ENCODE peak calls at places on chromosomes 3 and 15, in five cellular contexts. F is thoracic aorta; Q is choroid plexus epithelial cell; A is CD8-positive, alpha-beta T cell; O is IMR-90. I is an unnamed sample.

GRCh38 chr3:79886204-79886603 is 118.4 kb upstream of the ROBO1 start:
- DNase-seq in Q (peak; percentile 68), O (no peak), F (no peak), A (no peak), I (no peak)

GRCh38 chr3:193803288-193803687 is 210.3 kb downstream of the OPA1 start:
- DNase-seq in O (no peak), Q (no peak), F (no peak), A (no peak), I (peak; percentile 86)

GRCh38 chr15:55695432-55695831 is 47.5 kb downstream of the PRTG start:
- DNase-seq in Q (no peak), F (no peak), A (no peak), O (peak; percentile 5), I (no peak)

GRCh38 chr3:51681453-51681852 is 10.4 kb downstream of the TEX264 start:
- DNase-seq in O (peak; percentile 8), A (peak; percentile 77), F (no peak), Q (peak; percentile 15), I (peak; percentile 61)

GRCh38 chr3:37453393-37454391 is 279.3 kb upstream of the LRRFIP2 start:
- DNase-seq in O (no peak), F (no peak), A (no peak), Q (peak; percentile 26), I (no peak)

GRCh38 chr3:56894912-56895431 is 93.2 kb upstream of the ARHGEF3 start:
- DNase-seq in F (no peak), O (peak; percentile 55), Q (peak; percentile 16), A (no peak), I (no peak)

GRCh38 chr3:40317061-40317676 is 7.7 kb downstream of the EIF1B start:
- DNase-seq in A (no peak), O (peak; percentile 71), F (no peak), Q (peak; percentile 87), I (peak; percentile 68)

GRCh38 chr15:25884354-25884753 is 21.2 kb upstream of the ATP10A start:
- DNase-seq in F (no peak), A (no peak), Q (no peak), O (no peak), I (no peak)

GRCh38 chr3:182925944-182926337 is 54.4 kb downstream of the DCUN1D1 start:
- DNase-seq in Q (no peak), A (no peak), F (no peak), O (no peak), I (no peak)

GRCh38 chr3:97820780-97821179 is 1.0 kb upstream of the CRYBG3 start:
- DNase-seq in F (no peak), Q (no peak), A (no peak), O (no peak), I (no peak)

GRCh38 chr3:97823081-97823480 is 1.3 kb downstream of the CRYBG3 start:
- DNase-seq in O (no peak), F (no peak), Q (no peak), A (no peak), I (no peak)

GRCh38 chr3:97823503-97824004 is 1.7 kb downstream of the CRYBG3 start:
- DNase-seq in O (no peak), A (no peak), Q (no peak), F (no peak), I (no peak)

GRCh38 chr3:97821413-97821809 is 400 bp upstream of the CRYBG3 start:
- DNase-seq in A (no peak), F (peak; percentile 2), O (no peak), Q (peak; percentile 77), I (no peak)

DNA sequence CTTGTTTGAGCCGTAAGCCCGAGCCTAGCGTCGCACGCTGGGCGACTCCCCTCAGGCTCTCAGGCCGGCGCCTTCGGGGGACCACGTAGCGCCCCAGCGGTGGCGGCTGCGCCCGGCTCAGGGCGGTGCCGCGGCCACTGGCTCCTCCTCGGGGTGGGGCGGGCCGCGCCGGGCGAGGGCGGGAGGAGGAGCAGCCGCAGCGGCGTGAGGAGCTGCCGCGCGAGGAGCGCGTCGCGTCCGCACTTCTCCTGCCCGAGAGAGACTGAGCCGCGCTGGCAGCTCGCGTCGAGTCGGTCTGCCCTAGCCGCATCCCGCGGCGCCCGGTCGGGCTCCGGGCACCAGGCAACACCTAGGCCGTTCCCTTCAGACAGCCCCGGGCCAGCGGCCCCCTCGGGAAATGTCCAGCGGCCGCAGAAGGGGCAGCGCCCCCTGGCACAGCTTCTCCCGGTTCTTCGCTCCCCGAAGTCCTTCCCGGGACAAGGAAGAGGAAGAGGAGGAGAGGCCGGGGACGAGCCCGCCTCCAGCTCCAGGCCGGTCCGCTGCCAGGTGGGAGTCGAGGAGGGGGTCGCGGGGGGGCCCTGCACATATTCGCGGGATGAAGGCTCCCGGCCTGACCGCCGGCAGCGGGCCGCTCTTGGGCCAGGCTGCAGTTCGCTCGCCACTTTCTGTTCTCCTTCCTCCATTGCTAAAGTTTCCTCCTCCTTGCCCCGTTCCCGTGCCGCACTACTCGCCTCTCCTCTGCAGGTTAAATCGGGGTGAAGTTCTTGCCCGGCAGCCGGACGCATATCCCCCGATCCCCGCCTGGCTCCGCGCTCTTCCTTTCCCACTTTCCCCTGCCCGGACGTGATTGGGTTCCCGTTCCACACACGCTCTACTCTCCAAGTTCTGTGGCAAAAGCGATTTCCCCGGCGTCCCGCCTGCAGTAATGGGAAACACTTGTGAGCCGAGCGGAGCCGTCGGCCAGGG is at the start of gene CRYBG3:
- DNase-seq in F (peak; percentile 8), O (peak; percentile 75), Q (peak; percentile 83), A (peak; percentile 89), I (peak; percentile 78)
- TF ChIP-seq CTCF in F (peak; percentile 15), O (peak; percentile 31), Q (peak; percentile 48), A (no peak), I (no peak)

GRCh38 chr15:99425666-99426301 is 140.0 kb upstream of the MEF2A start:
- DNase-seq in F (no peak), Q (peak; percentile 28), A (no peak), O (no peak), I (peak; percentile 55)
- TF ChIP-seq CTCF in F (no peak), Q (peak; percentile 41), A (no peak), O (peak; percentile 12), I (no peak)

GRCh38 chr3:13501958-13502790 is 22.1 kb downstream of the HDAC11 start:
- DNase-seq in A (no peak), O (no peak), F (no peak), Q (no peak), I (no peak)

GRCh38 chr3:13498354-13499060 is 18.4 kb downstream of the HDAC11 start:
- DNase-seq in O (peak; percentile 20), F (no peak), A (no peak), Q (no peak), I (no peak)

GRCh38 chr3:13501056-13501455 is 20.9 kb downstream of the HDAC11 start:
- DNase-seq in O (no peak), A (no peak), Q (no peak), F (no peak), I (no peak)

GRCh38 chr3:13501527-13501926 is 21.4 kb downstream of the HDAC11 start:
- DNase-seq in Q (no peak), A (no peak), F (no peak), O (no peak), I (no peak)

DNA sequence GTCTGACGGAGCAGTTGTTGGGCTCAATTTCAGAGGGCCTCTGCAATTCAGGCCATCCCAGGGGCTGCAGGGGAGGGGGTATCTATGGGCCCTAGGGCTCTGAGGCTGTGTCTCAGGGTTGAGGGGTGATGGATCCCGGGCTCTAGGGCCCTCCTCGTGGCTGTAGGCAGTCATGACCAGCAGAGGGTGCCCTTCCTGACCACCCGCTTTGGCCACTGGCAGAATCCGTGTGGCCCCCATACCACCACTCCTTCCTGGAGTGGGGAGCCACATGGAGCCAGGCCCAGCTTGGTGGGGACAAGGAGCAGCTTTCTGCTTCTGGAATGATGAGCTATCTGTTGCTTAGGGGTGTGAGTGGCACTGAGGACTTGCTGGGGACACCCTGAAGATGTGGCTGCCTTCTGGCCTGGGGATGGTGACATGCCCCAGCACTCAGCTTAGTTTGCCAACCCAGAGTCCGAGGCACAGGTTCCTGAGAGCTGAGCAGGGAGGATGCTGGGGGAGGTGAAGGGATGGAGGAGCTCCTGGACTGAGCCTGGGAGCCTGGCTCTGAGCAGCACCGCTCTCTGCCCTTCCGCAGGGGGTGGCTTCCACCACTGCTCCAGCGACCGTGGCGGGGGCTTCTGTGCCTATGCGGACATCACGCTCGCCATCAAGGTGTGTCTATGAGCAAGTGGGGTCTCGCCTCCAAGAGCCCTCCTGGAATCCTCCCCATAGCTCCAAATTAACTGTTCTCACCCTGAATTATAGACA is 20.2 kb downstream of the HDAC11 start:
- DNase-seq in Q (peak; percentile 35), A (no peak), F (no peak), O (no peak), I (peak; percentile 41)
- TF ChIP-seq CTCF in Q (peak; percentile 75), A (no peak), F (peak; percentile 27), O (peak; percentile 45), I (peak; percentile 53)

DNA sequence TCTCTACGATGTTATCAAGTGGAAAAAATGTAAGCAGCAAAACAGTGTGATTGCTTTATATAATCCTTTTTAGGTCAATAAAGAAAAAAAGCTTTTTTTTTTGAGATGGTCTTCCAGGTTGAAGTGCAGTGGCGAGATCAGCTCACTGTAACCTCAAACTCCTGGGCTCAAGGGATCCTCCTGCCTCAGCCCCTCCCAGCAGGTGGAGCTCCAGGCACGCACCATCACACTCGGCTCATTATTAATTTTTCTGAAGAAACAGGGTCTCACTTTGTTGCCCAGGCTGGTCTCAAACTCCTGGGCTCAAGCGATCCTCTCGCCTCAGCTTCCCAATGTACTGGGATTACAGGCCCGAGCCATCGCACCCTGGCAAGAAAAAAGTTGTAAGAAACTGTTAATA is 17.3 kb downstream of the RNF168 start:
- DNase-seq in A (no peak), O (no peak), F (no peak), Q (peak; percentile 15), I (peak; percentile 29)
- TF ChIP-seq CTCF in A (peak; percentile 40), O (peak; percentile 19), F (no peak), Q (peak; percentile 52), I (peak; percentile 32)

GRCh38 chr3:50674349-50675178 is at the start of gene DOCK3:
- DNase-seq in A (peak; percentile 79), Q (peak; percentile 50), F (no peak), O (peak; percentile 36), I (peak; percentile 51)

GRCh38 chr3:50673937-50674336 is 790 bp upstream of the DOCK3 start:
- DNase-seq in O (no peak), Q (no peak), F (no peak), A (no peak), I (no peak)

GRCh38 chr3:50676031-50676705 is 1.4 kb downstream of the DOCK3 start:
- DNase-seq in O (no peak), Q (no peak), F (no peak), A (no peak), I (no peak)

GRCh38 chr3:50672656-50673055 is 2.1 kb upstream of the DOCK3 start:
- DNase-seq in O (no peak), Q (no peak), F (no peak), A (no peak), I (no peak)

GRCh38 chr3:50675179-50676030 is 678 bp downstream of the DOCK3 start:
- DNase-seq in A (peak; percentile 65), F (no peak), Q (no peak), O (no peak), I (no peak)
- TF ChIP-seq CTCF in A (peak; percentile 50), F (no peak), Q (peak; percentile 18), O (no peak), I (peak; percentile 42)

GRCh38 chr3:123295171-123295900 is 93.6 kb downstream of the SEC22A start:
- DNase-seq in Q (no peak), F (no peak), O (no peak), A (no peak), I (no peak)
- TF ChIP-seq CTCF in Q (no peak), F (no peak), O (no peak), A (no peak), I (no peak)

GRCh38 chr3:108406661-108407206 is 103.7 kb downstream of the MYH15 start:
- DNase-seq in F (no peak), Q (peak; percentile 86), O (peak; percentile 56), A (no peak), I (peak; percentile 59)
- TF ChIP-seq CTCF in F (peak; percentile 68), Q (peak; percentile 86), O (peak; percentile 61), A (peak; percentile 40), I (peak; percentile 38)

GRCh38 chr3:102529452-102529851 is 94.6 kb downstream of the ZPLD1 start:
- DNase-seq in O (peak; percentile 7), F (no peak), Q (peak; percentile 58), A (no peak), I (peak; percentile 54)
- TF ChIP-seq CTCF in O (peak; percentile 21), F (no peak), Q (peak; percentile 75), A (no peak), I (peak; percentile 25)

I was measured in MCF 10A.